ENCODE peak calls at places on chromosomes 1 and 21, in five cellular contexts. One of them, this sample, is unnamed.
A peak's percentile ranks its signal among the peaks of the same experiment; 100 is the strongest.

GRCh38 chr1:40257313-40257687 is 736 bp upstream of the ZMPSTE24 start:
- DNase-seq in CD8-positive, alpha-beta T cell: no peak
- DNase-seq in body of pancreas: peak; percentile 17
- DNase-seq in HL-60: no peak
- DNase-seq in uterus: no peak
- DNase-seq in this sample: peak; percentile 23

GRCh38 chr1:41626146-41626545 is 141.7 kb upstream of the EDN2 start:
- DNase-seq in CD8-positive, alpha-beta T cell: no peak
- DNase-seq in body of pancreas: peak; percentile 56
- DNase-seq in HL-60: no peak
- DNase-seq in uterus: no peak
- DNase-seq in this sample: no peak

GRCh38 chr21:38898422-38899098 is 92.8 kb downstream of the ETS2 start:
- DNase-seq in CD8-positive, alpha-beta T cell: no peak
- DNase-seq in body of pancreas: no peak
- DNase-seq in HL-60: no peak
- DNase-seq in uterus: no peak
- DNase-seq in this sample: no peak

GRCh38 chr1:174405219-174405618 is 42.5 kb upstream of the GPR52 start:
- DNase-seq in CD8-positive, alpha-beta T cell: no peak
- DNase-seq in body of pancreas: no peak
- DNase-seq in HL-60: no peak
- DNase-seq in uterus: no peak
- DNase-seq in this sample: no peak

GRCh38 chr1:23751050-23751814 is 8.0 kb downstream of the ELOA start:
- DNase-seq in CD8-positive, alpha-beta T cell: no peak
- DNase-seq in body of pancreas: peak; percentile 69
- DNase-seq in HL-60: peak; percentile 69
- DNase-seq in uterus: no peak
- DNase-seq in this sample: no peak

GRCh38 chr1:184743062-184743756 is 11.4 kb downstream of the EDEM3 start:
- DNase-seq in CD8-positive, alpha-beta T cell: no peak
- DNase-seq in body of pancreas: no peak
- DNase-seq in HL-60: no peak
- DNase-seq in uterus: no peak
- DNase-seq in this sample: no peak

GRCh38 chr1:20787775-20788488 is 825 bp upstream of the HP1BP3 start:
- DNase-seq in CD8-positive, alpha-beta T cell: no peak
- DNase-seq in body of pancreas: peak; percentile 38
- DNase-seq in HL-60: peak; percentile 26
- DNase-seq in uterus: no peak
- DNase-seq in this sample: no peak

GRCh38 chr1:219088778-219089557 is 84.7 kb upstream of the LYPLAL1 start:
- DNase-seq in CD8-positive, alpha-beta T cell: no peak
- DNase-seq in body of pancreas: peak; percentile 71
- DNase-seq in HL-60: peak; percentile 98
- DNase-seq in uterus: no peak
- DNase-seq in this sample: no peak

GRCh38 chr1:20416706-20417105 is 69.3 kb downstream of the CAMK2N1 start:
- DNase-seq in CD8-positive, alpha-beta T cell: no peak
- DNase-seq in body of pancreas: no peak
- DNase-seq in HL-60: no peak
- DNase-seq in uterus: no peak
- DNase-seq in this sample: no peak

GRCh38 chr21:33685613-33686197 is 43.4 kb downstream of the ITSN1 start:
- DNase-seq in CD8-positive, alpha-beta T cell: no peak
- DNase-seq in body of pancreas: no peak
- DNase-seq in HL-60: no peak
- DNase-seq in uterus: no peak
- DNase-seq in this sample: no peak

GRCh38 chr1:26363549-26364448 is 8.8 kb downstream of the ZNF683 start:
- DNase-seq in CD8-positive, alpha-beta T cell: peak; percentile 69
- DNase-seq in body of pancreas: peak; percentile 82
- DNase-seq in HL-60: peak; percentile 84
- DNase-seq in uterus: peak; percentile 69
- DNase-seq in this sample: no peak

GRCh38 chr1:230422221-230422981 is 3.7 kb downstream of the PGBD5 start:
- DNase-seq in CD8-positive, alpha-beta T cell: no peak
- DNase-seq in body of pancreas: no peak
- DNase-seq in HL-60: no peak
- DNase-seq in uterus: no peak
- DNase-seq in this sample: no peak

GRCh38 chr1:61097326-61097725 is 15.0 kb downstream of the NFIA start:
- DNase-seq in CD8-positive, alpha-beta T cell: no peak
- DNase-seq in body of pancreas: no peak
- DNase-seq in HL-60: no peak
- DNase-seq in uterus: no peak
- DNase-seq in this sample: no peak

GRCh38 chr1:203408485-203409229 is 57.7 kb upstream of the FMOD start:
- DNase-seq in CD8-positive, alpha-beta T cell: no peak
- DNase-seq in body of pancreas: peak; percentile 56
- DNase-seq in HL-60: no peak
- DNase-seq in uterus: peak; percentile 92
- DNase-seq in this sample: no peak

GRCh38 chr1:203593723-203594122 is 32.9 kb upstream of the ATP2B4 start:
- DNase-seq in CD8-positive, alpha-beta T cell: peak; percentile 32
- DNase-seq in body of pancreas: peak; percentile 23
- DNase-seq in HL-60: peak; percentile 68
- DNase-seq in uterus: no peak
- DNase-seq in this sample: no peak

GRCh38 chr1:75243124-75243523 is 108.9 kb downstream of the LHX8 start:
- DNase-seq in CD8-positive, alpha-beta T cell: no peak
- DNase-seq in body of pancreas: no peak
- DNase-seq in HL-60: no peak
- DNase-seq in uterus: no peak
- DNase-seq in this sample: no peak

GRCh38 chr1:214187152-214187900 is 93.6 kb upstream of the SMYD2 start:
- DNase-seq in CD8-positive, alpha-beta T cell: no peak
- DNase-seq in body of pancreas: no peak
- DNase-seq in HL-60: no peak
- DNase-seq in uterus: no peak
- DNase-seq in this sample: no peak

GRCh38 chr21:45355573-45355972 is 49.4 kb upstream of the COL18A1 start:
- DNase-seq in CD8-positive, alpha-beta T cell: no peak
- DNase-seq in body of pancreas: no peak
- DNase-seq in HL-60: no peak
- DNase-seq in uterus: no peak
- DNase-seq in this sample: no peak

DNA sequence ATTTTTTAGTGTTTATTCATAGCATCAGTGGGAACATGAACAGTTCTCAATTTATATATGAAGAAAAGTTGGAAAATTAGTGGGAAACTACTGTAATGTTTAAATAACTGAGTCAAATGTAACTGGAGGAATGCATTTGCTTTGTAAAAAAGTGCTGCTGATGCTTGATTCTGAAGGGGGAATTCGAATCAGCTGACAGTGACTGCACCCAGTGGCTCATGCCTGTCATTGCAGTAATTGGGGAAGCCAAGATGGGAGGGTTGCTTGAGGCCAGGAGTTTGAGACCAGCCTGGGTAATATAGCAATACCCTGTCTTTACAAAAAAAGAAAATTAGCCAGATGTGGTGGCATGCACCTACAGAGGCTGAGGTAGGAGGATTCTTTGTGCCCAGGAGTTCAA is 398.4 kb downstream of the ZP4 start:
- DNase-seq in CD8-positive, alpha-beta T cell: no peak
- DNase-seq in body of pancreas: no peak
- DNase-seq in HL-60: no peak
- DNase-seq in uterus: no peak
- DNase-seq in this sample: no peak
- TF ChIP-seq CTCF in CD8-positive, alpha-beta T cell: no peak
- TF ChIP-seq CTCF in body of pancreas: no peak
- TF ChIP-seq CTCF in HL-60: no peak
- TF ChIP-seq CTCF in uterus: no peak
- TF ChIP-seq CTCF in this sample: no peak

DNA sequence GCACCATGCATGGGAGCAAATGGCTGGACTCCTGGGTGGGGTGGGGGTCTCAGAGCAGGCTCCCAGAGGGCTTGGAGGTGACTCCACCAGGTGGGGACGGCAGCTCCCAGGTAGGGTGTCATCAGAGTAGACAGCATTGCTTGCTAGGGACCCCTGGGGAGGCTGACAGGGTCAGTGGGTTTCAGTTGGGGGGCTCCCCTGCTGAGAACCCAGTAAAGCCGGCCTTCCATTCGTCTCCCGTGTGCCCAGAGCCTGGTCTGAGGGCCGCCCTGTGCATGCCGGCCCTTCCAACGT is 4.7 kb upstream of the GJC2 start:
- DNase-seq in CD8-positive, alpha-beta T cell: no peak
- DNase-seq in body of pancreas: no peak
- DNase-seq in HL-60: no peak
- DNase-seq in uterus: no peak
- DNase-seq in this sample: no peak
- TF ChIP-seq CTCF in CD8-positive, alpha-beta T cell: no peak
- TF ChIP-seq CTCF in body of pancreas: no peak
- TF ChIP-seq CTCF in HL-60: no peak
- TF ChIP-seq CTCF in uterus: no peak
- TF ChIP-seq CTCF in this sample: no peak

DNA sequence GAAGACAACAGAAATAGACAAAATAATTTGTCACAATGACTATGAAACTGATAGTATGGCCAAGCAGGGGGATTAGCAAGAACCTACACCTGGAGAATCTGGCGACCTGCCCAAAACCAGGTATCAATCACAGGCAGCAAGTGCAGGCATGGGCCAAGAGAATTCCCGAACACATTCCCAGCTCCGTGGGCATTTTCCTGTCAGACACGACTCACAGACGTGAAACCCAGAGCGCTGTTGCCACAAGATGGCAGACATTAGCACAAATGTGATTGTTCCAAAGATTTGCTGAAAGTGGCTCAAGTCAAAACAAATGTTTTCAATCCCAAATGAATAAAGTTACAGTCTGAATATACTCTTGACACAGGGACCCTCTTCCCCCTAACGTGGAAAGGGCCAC is 36.8 kb downstream of the HLCS start:
- DNase-seq in CD8-positive, alpha-beta T cell: no peak
- DNase-seq in body of pancreas: peak; percentile 82
- DNase-seq in HL-60: no peak
- DNase-seq in uterus: no peak
- DNase-seq in this sample: no peak
- TF ChIP-seq CTCF in CD8-positive, alpha-beta T cell: no peak
- TF ChIP-seq CTCF in body of pancreas: no peak
- TF ChIP-seq CTCF in HL-60: no peak
- TF ChIP-seq CTCF in uterus: no peak
- TF ChIP-seq CTCF in this sample: peak; percentile 22

GRCh38 chr1:110152133-110152785 is 2.0 kb downstream of the SLC6A17 start:
- DNase-seq in CD8-positive, alpha-beta T cell: no peak
- DNase-seq in body of pancreas: no peak
- DNase-seq in HL-60: no peak
- DNase-seq in uterus: no peak
- DNase-seq in this sample: no peak
- TF ChIP-seq CTCF in CD8-positive, alpha-beta T cell: no peak
- TF ChIP-seq CTCF in body of pancreas: no peak
- TF ChIP-seq CTCF in HL-60: no peak
- TF ChIP-seq CTCF in uterus: no peak
- TF ChIP-seq CTCF in this sample: no peak

This sample was measured in LNCaP clone FGC.